ENCODE peak calls at places on chromosomes 13 and 19, in eight cellular contexts. D, E, O, H, N, A, K and F are unnamed samples. For H3K27me3, the result is how much of the 10 kb centered on the place peaks cover.

GRCh38 chr19:681029-681626 is 4.9 kb downstream of the FSTL3 start:
- DNase-seq in D (peak), E (no peak), O (no peak), H (no peak), N (peak), A (no peak), K (peak), F (no peak)

GRCh38 chr13:71801781-71802180 is 65.2 kb downstream of the DACH1 start:
- DNase-seq in D (peak), E (no peak), O (no peak), H (no peak), N (no peak), A (no peak), K (no peak), F (no peak)

GRCh38 chr19:35116085-35116801 is 620 bp downstream of the FXYD3 start:
- DNase-seq in D (no peak), E (no peak), O (no peak), H (no peak), N (no peak), A (no peak), K (peak), F (no peak)

GRCh38 chr13:22505489-22505888 is 675.3 kb upstream of the SGCG start:
- DNase-seq in D (no peak), E (peak), O (no peak), H (peak), N (no peak), A (no peak), K (no peak), F (peak)

GRCh38 chr13:72737033-72737432 is 9.3 kb downstream of the BORA start:
- DNase-seq in D (no peak), E (no peak), O (no peak), H (no peak), N (no peak), A (no peak), K (no peak), F (no peak)

GRCh38 chr19:58531052-58531600 is 11.5 kb upstream of the ZBTB45 start:
- DNase-seq in D (no peak), E (no peak), O (no peak), H (no peak), N (no peak), A (no peak), K (no peak), F (no peak)

GRCh38 chr13:104987621-104988020 is 1547.8 kb downstream of the EFNB2 start:
- DNase-seq in D (no peak), E (no peak), O (peak), H (no peak), N (no peak), A (peak), K (no peak), F (no peak)

GRCh38 chr13:30577381-30577780 is 40.3 kb upstream of the USPL1 start:
- DNase-seq in D (no peak), E (peak), O (peak), H (peak), N (no peak), A (no peak), K (no peak), F (peak)

GRCh38 chr19:1049841-1050240 is 9.9 kb downstream of the ABCA7 start:
- DNase-seq in D (no peak), E (no peak), O (no peak), H (no peak), N (no peak), A (no peak), K (no peak), F (no peak)

GRCh38 chr13:23758783-23759527 is 130.2 kb downstream of the MIPEP start:
- DNase-seq in D (no peak), E (no peak), O (no peak), H (no peak), N (no peak), A (no peak), K (no peak), F (no peak)

GRCh38 chr13:34044041-34044440 is 226.1 kb downstream of the RFC3 start:
- DNase-seq in D (no peak), E (peak), O (no peak), H (no peak), N (no peak), A (no peak), K (no peak), F (peak)

GRCh38 chr19:8224394-8225145 is 15.4 kb downstream of the CERS4 start:
- DNase-seq in D (no peak), E (no peak), O (no peak), H (no peak), N (no peak), A (no peak), K (no peak), F (peak)

GRCh38 chr19:16025108-16026101 is 50.9 kb upstream of the TPM4 start:
- DNase-seq in D (peak), E (peak), O (peak), H (peak), N (no peak), A (peak), K (peak), F (peak)

GRCh38 chr19:6806488-6806887 is 34.0 kb downstream of the VAV1 start:
- DNase-seq in D (no peak), E (no peak), O (no peak), H (no peak), N (no peak), A (no peak), K (no peak), F (peak)

GRCh38 chr13:108915095-108915633 is 285.8 kb downstream of the MYO16 start:
- DNase-seq in D (no peak), E (peak), O (peak), H (peak), N (no peak), A (peak), K (no peak), F (no peak)

GRCh38 chr19:4052993-4053422 is 13.7 kb downstream of the ZBTB7A start:
- DNase-seq in D (no peak), E (no peak), O (no peak), H (no peak), N (no peak), A (no peak), K (no peak), F (no peak)

GRCh38 chr19:1041835-1042685 is 2.2 kb downstream of the ABCA7 start:
- DNase-seq in D (no peak), E (no peak), O (peak), H (no peak), N (no peak), A (no peak), K (peak), F (no peak)

GRCh38 chr19:28980236-28980868 is 232.6 kb downstream of the UQCRFS1 start:
- DNase-seq in D (no peak), E (no peak), O (no peak), H (no peak), N (no peak), A (no peak), K (no peak), F (peak)

GRCh38 chr13:52827839-52828238 is 20.6 kb downstream of the PCDH8 start:
- DNase-seq in D (no peak), E (no peak), O (no peak), H (no peak), N (no peak), A (no peak), K (no peak), F (peak)

GRCh38 chr13:109968876-109969577 is 182.6 kb upstream of the IRS2 start:
- DNase-seq in D (no peak), E (no peak), O (no peak), H (no peak), N (no peak), A (no peak), K (no peak), F (no peak)

GRCh38 chr13:111322916-111323331 is 2.5 kb downstream of the TEX29 start:
- DNase-seq in D (no peak), E (no peak), O (peak), H (no peak), N (no peak), A (no peak), K (no peak), F (no peak)

GRCh38 chr19:41886761-41887710 is 4.1 kb downstream of the ARHGEF1 start:
- DNase-seq in D (no peak), E (no peak), O (no peak), H (no peak), N (peak), A (no peak), K (no peak), F (no peak)

GRCh38 chr19:38718747-38719543 is 25.3 kb downstream of the CAPN12 start:
- DNase-seq in D (peak), E (peak), O (peak), H (no peak), N (no peak), A (no peak), K (peak), F (peak)

GRCh38 chr13:69820180-69820579 is 287.4 kb upstream of the ATXN8OS start:
- DNase-seq in D (no peak), E (no peak), O (no peak), H (no peak), N (no peak), A (no peak), K (no peak), F (no peak)

GRCh38 chr19:54506079-54506478 is 3.4 kb downstream of the LAIR2 start:
- DNase-seq in D (no peak), E (no peak), O (no peak), H (no peak), N (no peak), A (no peak), K (no peak), F (no peak)

GRCh38 chr13:32426191-32426980 is 1.5 kb downstream of the N4BP2L1 start:
- DNase-seq in D (no peak), E (no peak), O (no peak), H (peak), N (peak), A (no peak), K (no peak), F (no peak)

GRCh38 chr13:24671367-24672117 is 8.7 kb upstream of the ATP12A start:
- DNase-seq in D (peak), E (peak), O (peak), H (peak), N (no peak), A (peak), K (peak), F (peak)

GRCh38 chr19:3080281-3080680 is 13.9 kb upstream of the GNA11 start:
- DNase-seq in D (no peak), E (peak), O (no peak), H (peak), N (no peak), A (peak), K (no peak), F (no peak)

GRCh38 chr19:21569497-21569870 is 64.1 kb downstream of the ZNF429 start:
- DNase-seq in D (no peak), E (peak), O (no peak), H (peak), N (peak), A (no peak), K (peak), F (no peak)

GRCh38 chr13:75724742-75725504 is 88.8 kb downstream of the LMO7 start:
- DNase-seq in D (no peak), E (no peak), O (no peak), H (no peak), N (no peak), A (peak), K (no peak), F (no peak)

GRCh38 chr13:51397262-51397933 is 55.4 kb downstream of the INTS6 start:
- DNase-seq in D (peak), E (peak), O (no peak), H (peak), N (no peak), A (no peak), K (no peak), F (peak)

GRCh38 chr19:19540707-19541515 is 2.8 kb downstream of the CILP2 start:
- DNase-seq in D (peak), E (peak), O (no peak), H (no peak), N (peak), A (no peak), K (peak), F (peak)

GRCh38 chr13:47813683-47814082 is 187.4 kb downstream of the SUCLA2 start:
- DNase-seq in D (no peak), E (no peak), O (no peak), H (no peak), N (no peak), A (no peak), K (no peak), F (no peak)

GRCh38 chr13:66563076-66563475 is 667.1 kb downstream of the PCDH9 start:
- DNase-seq in D (no peak), E (peak), O (no peak), H (no peak), N (no peak), A (no peak), K (no peak), F (no peak)

GRCh38 chr13:88586263-88586662 is 915.1 kb downstream of the SLITRK5 start:
- DNase-seq in D (no peak), E (peak), O (no peak), H (no peak), N (no peak), A (no peak), K (no peak), F (no peak)

GRCh38 chr19:7196721-7197168 is 97.5 kb downstream of the INSR start:
- DNase-seq in D (no peak), E (no peak), O (no peak), H (peak), N (no peak), A (no peak), K (no peak), F (no peak)

GRCh38 chr19:11797491-11797890 is 832 bp upstream of the ZNF491 start:
- DNase-seq in D (peak), E (peak), O (peak), H (peak), N (peak), A (peak), K (peak), F (peak)

GRCh38 chr13:31556376-31556775 is 182.9 kb upstream of the RXFP2 start:
- DNase-seq in D (no peak), E (peak), O (no peak), H (no peak), N (no peak), A (no peak), K (no peak), F (peak)

GRCh38 chr19:6680141-6680540 is 10.2 kb upstream of the TNFSF14 start:
- DNase-seq in D (no peak), E (no peak), O (no peak), H (no peak), N (no peak), A (no peak), K (no peak), F (no peak)

GRCh38 chr19:57302020-57302465 is 18.2 kb upstream of the ZNF543 start:
- DNase-seq in D (no peak), E (peak), O (peak), H (peak), N (no peak), A (no peak), K (no peak), F (peak)

GRCh38 chr19:9970481-9970880 is 34.2 kb upstream of the OLFM2 start:
- DNase-seq in D (no peak), E (no peak), O (no peak), H (no peak), N (no peak), A (no peak), K (no peak), F (no peak)

GRCh38 chr19:9971341-9971897 is 35.1 kb upstream of the OLFM2 start:
- DNase-seq in D (no peak), E (no peak), O (no peak), H (no peak), N (no peak), A (no peak), K (no peak), F (no peak)

GRCh38 chr19:9968820-9969687 is 32.7 kb upstream of the OLFM2 start:
- DNase-seq in D (no peak), E (no peak), O (no peak), H (no peak), N (no peak), A (no peak), K (no peak), F (no peak)

GRCh38 chr19:9967326-9967725 is 31.0 kb upstream of the OLFM2 start:
- DNase-seq in D (no peak), E (no peak), O (no peak), H (no peak), N (no peak), A (no peak), K (no peak), F (no peak)

DNA sequence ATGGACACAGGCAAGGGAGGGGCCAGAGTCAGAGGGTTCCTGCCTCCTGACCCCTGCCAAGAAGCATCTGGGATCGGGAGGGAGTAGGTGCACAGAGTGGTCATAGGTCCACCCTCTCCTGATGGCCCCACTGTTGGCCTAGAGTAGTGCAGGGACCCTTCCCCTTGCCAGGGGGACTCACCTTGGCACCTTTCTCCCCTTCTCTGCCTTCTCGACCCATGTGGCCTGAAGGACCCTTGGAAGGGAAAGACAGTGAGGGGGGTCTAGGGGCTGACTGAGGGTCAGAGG is 33.3 kb upstream of the OLFM2 start:
- DNase-seq in D (no peak), E (no peak), O (no peak), H (no peak), N (no peak), A (no peak), K (no peak), F (no peak)
- H3K27me3 ChIP-seq in D (under half), E (under half), O (under half), H (under half), N (under half), A (under half), K (under half), F (under half)

GRCh38 chr19:46732966-46733692 is 12.7 kb upstream of the FKRP start:
- DNase-seq in D (no peak), E (peak), O (no peak), H (peak), N (no peak), A (no peak), K (no peak), F (peak)
- H3K4me3 ChIP-seq in D (no peak), E (no peak), O (no peak), H (no peak), N (no peak), A (no peak), K (no peak), F (no peak)

GRCh38 chr13:27824121-27824520 is 31.8 kb downstream of the GSX1 start:
- DNase-seq in D (no peak), E (no peak), O (no peak), H (no peak), N (no peak), A (no peak), K (no peak), F (no peak)
- H3K27me3 ChIP-seq in D (half or more), E (under half), O (half or more), H (half or more), N (under half), A (under half), K (under half), F (under half)

GRCh38 chr13:44574466-44574855 is 1.7 kb downstream of the TSC22D1 start:
- DNase-seq in D (peak), E (no peak), O (no peak), H (no peak), N (no peak), A (no peak), K (no peak), F (no peak)
- H3K4me3 ChIP-seq in D (peak), E (peak), O (no peak), H (no peak), N (no peak), A (no peak), K (no peak), F (peak)

GRCh38 chr13:49828452-49828851 is 36.0 kb upstream of the KPNA3 start:
- DNase-seq in D (no peak), E (no peak), O (no peak), H (no peak), N (no peak), A (no peak), K (no peak), F (no peak)

GRCh38 chr13:49829715-49830114 is 37.2 kb upstream of the KPNA3 start:
- DNase-seq in D (no peak), E (no peak), O (no peak), H (no peak), N (no peak), A (no peak), K (no peak), F (no peak)

GRCh38 chr13:49830721-49831120 is 38.2 kb upstream of the KPNA3 start:
- DNase-seq in D (no peak), E (no peak), O (no peak), H (no peak), N (no peak), A (no peak), K (no peak), F (no peak)

DNA sequence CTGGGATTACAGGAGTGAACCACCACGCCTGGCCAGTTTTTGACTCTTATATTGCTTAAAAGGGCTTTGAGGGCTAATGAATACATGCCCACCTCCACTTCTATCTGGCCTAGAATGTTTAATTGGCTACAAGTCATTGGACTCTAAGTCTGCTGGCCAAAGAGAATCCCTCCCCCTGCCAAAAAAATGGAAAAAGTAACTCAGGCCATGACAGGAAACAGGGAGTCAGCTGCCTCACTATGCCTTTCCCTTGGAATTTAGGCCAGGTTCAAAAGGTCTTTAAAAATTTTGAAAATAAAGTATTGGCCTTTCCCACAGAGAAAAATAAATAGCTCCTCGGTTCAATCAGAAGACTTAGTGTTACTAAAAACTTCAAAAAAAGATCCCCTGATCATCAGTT is 34.9 kb upstream of the KPNA3 start:
- DNase-seq in D (no peak), E (no peak), O (no peak), H (no peak), N (no peak), A (no peak), K (no peak), F (no peak)
- H3K27me3 ChIP-seq in D (under half), E (under half), O (under half), H (under half), N (under half), A (under half), K (under half), F (under half)

DNA sequence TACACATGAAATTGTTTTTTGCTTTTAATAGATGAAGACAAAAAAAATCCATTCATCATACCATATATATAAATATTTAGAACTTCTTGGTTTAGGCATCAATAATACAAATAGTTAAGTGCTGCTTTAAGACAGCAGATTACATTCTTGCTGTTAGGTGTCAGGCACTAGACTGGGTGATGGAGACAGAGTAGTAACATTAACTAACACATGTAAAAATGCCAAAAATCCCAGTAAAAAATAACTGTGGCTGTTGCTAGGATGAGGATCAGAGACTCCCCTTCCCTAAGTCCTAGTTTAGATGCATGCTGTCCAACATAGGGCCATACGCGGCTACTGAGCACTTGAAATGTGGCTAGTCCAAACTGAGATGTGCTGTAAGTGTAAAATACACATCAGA is 94.7 kb downstream of the CDADC1 start:
- DNase-seq in D (no peak), E (peak), O (no peak), H (no peak), N (no peak), A (no peak), K (no peak), F (no peak)
- H3K4me3 ChIP-seq in D (no peak), E (no peak), O (no peak), H (no peak), N (no peak), A (no peak), K (no peak), F (no peak)

DNA sequence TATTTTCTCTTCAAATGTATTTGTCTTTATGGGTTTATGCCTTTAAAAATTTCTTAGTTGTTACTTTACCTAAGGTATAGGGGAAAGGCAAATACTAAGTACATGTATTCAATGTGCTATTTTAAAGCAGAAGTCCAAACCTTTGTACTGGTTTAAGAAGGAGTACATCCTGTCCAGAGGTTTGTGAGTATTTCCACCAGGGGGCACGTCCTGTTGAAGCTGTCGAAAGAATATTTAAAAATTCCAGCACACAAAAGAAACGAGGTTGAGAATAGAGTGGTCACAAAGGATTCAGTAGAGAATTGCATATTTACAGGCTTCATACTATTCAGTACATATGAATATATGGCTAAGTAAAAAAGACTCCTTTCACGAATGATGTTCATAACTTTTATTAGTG is 59.8 kb downstream of the URI1 start:
- DNase-seq in D (no peak), E (peak), O (no peak), H (no peak), N (no peak), A (peak), K (no peak), F (no peak)
- H3K27me3 ChIP-seq in D (under half), E (under half), O (under half), H (under half), N (under half), A (under half), K (under half), F (under half)

GRCh38 chr19:37470216-37470615 is 1.1 kb downstream of the ZNF570 start:
- DNase-seq in D (no peak), E (no peak), O (no peak), H (no peak), N (no peak), A (no peak), K (no peak), F (no peak)
- H3K4me3 ChIP-seq in D (peak), E (peak), O (peak), H (no peak), N (no peak), A (no peak), K (no peak), F (no peak)